ENCODE peak calls at places on chromosomes 6 and 20, in six cellular contexts. R is Peyer's patch, N is hepatocyte, U is psoas muscle, D is PC-3, S is GM23338. Z is an unnamed sample.
A peak's percentile ranks its signal among the peaks of the same experiment; 100 is the strongest.

GRCh38 chr20:47574616-47575401 is 73.1 kb downstream of the NCOA3 start:
- DNase-seq in R (no peak), N (no peak), U (no peak), D (peak; percentile 26), S (peak; percentile 13), Z (no peak)

GRCh38 chr6:162856885-162857284 is 129.1 kb downstream of the PACRG start:
- DNase-seq in R (no peak), N (peak; percentile 80), U (no peak), D (peak; percentile 66), S (peak; percentile 91), Z (no peak)

GRCh38 chr6:30154709-30155521 is 6.1 kb downstream of the TRIM10 start:
- DNase-seq in R (no peak), N (peak; percentile 81), U (no peak), D (peak; percentile 93), S (no peak), Z (no peak)

GRCh38 chr20:63533871-63534393 is 3.2 kb downstream of the PTK6 start:
- DNase-seq in R (no peak), N (no peak), U (peak; percentile 17), D (no peak), S (no peak), Z (no peak)

GRCh38 chr6:88220493-88220892 is 54.3 kb upstream of the CNR1 start:
- DNase-seq in R (no peak), N (peak; percentile 38), U (no peak), D (peak; percentile 14), S (peak; percentile 60), Z (no peak)

GRCh38 chr20:5222919-5223634 is 93.7 kb downstream of the PROKR2 start:
- DNase-seq in R (peak; percentile 26), N (peak; percentile 79), U (peak; percentile 49), D (peak; percentile 83), S (peak; percentile 88), Z (peak; percentile 55)

GRCh38 chr6:109793793-109794192 is 102.7 kb downstream of the FIG4 start:
- DNase-seq in R (no peak), N (peak; percentile 78), U (no peak), D (peak; percentile 89), S (no peak), Z (peak; percentile 29)

GRCh38 chr6:70998148-70998547 is 41.3 kb upstream of the B3GAT2 start:
- DNase-seq in R (no peak), N (no peak), U (no peak), D (no peak), S (peak; percentile 18), Z (no peak)

GRCh38 chr6:139654888-139655782 is 280.7 kb upstream of the CITED2 start:
- DNase-seq in R (no peak), N (peak; percentile 61), U (no peak), D (no peak), S (peak; percentile 39), Z (no peak)

GRCh38 chr20:32285082-32285620 is 7.7 kb downstream of the KIF3B start:
- DNase-seq in R (no peak), N (no peak), U (no peak), D (no peak), S (no peak), Z (no peak)

GRCh38 chr6:87391334-87391733 is 16.4 kb upstream of the CFAP206 start:
- DNase-seq in R (no peak), N (peak; percentile 56), U (no peak), D (peak; percentile 36), S (peak; percentile 81), Z (no peak)

GRCh38 chr6:127539292-127539691 is 20.2 kb upstream of the MTCL3 start:
- DNase-seq in R (no peak), N (peak; percentile 10), U (no peak), D (peak; percentile 34), S (no peak), Z (no peak)

GRCh38 chr20:21995461-21995860 is 290.0 kb downstream of the PAX1 start:
- DNase-seq in R (no peak), N (no peak), U (no peak), D (no peak), S (no peak), Z (no peak)
- H3K27ac ChIP-seq in R (no peak overlapping the region), N (no peak overlapping the region), U (no peak overlapping the region), D (no peak overlapping the region), S (no peak overlapping the region), Z (no peak overlapping the region)

GRCh38 chr6:15089569-15090144 is 156.2 kb upstream of the JARID2 start:
- DNase-seq in R (no peak), N (no peak), U (no peak), D (peak; percentile 46), S (no peak), Z (no peak)
- H3K4me3 ChIP-seq in R (no peak overlapping the region), N (no peak overlapping the region), U (no peak overlapping the region), D (no peak overlapping the region), S (no peak overlapping the region), Z (no peak overlapping the region)

GRCh38 chr6:11332463-11332862 is 100.0 kb upstream of the NEDD9 start:
- DNase-seq in R (no peak), N (no peak), U (no peak), D (no peak), S (no peak), Z (no peak)

GRCh38 chr6:11333292-11333849 is 100.9 kb upstream of the NEDD9 start:
- DNase-seq in R (no peak), N (no peak), U (no peak), D (no peak), S (peak; percentile 12), Z (no peak)

GRCh38 chr6:11328613-11329247 is 96.3 kb upstream of the NEDD9 start:
- DNase-seq in R (no peak), N (peak; percentile 52), U (no peak), D (no peak), S (no peak), Z (no peak)

GRCh38 chr6:11331136-11331535 is 98.7 kb upstream of the NEDD9 start:
- DNase-seq in R (no peak), N (no peak), U (no peak), D (no peak), S (no peak), Z (no peak)

GRCh38 chr6:11329841-11330765 is 97.6 kb upstream of the NEDD9 start:
- DNase-seq in R (no peak), N (peak; percentile 27), U (no peak), D (no peak), S (no peak), Z (no peak)
- TF ChIP-seq CTCF in R (no peak), N (no peak), U (no peak), D (no peak), S (no peak), Z (no peak)

GRCh38 chr6:150079604-150080003 is 10.7 kb upstream of the ULBP3 start:
- DNase-seq in R (no peak), N (no peak), U (no peak), D (peak; percentile 10), S (peak; percentile 70), Z (no peak)
- H3K27ac ChIP-seq in R (no peak overlapping the region), N (no peak overlapping the region), U (no peak overlapping the region), D (no peak overlapping the region), S (no peak overlapping the region), Z (no peak overlapping the region)

DNA sequence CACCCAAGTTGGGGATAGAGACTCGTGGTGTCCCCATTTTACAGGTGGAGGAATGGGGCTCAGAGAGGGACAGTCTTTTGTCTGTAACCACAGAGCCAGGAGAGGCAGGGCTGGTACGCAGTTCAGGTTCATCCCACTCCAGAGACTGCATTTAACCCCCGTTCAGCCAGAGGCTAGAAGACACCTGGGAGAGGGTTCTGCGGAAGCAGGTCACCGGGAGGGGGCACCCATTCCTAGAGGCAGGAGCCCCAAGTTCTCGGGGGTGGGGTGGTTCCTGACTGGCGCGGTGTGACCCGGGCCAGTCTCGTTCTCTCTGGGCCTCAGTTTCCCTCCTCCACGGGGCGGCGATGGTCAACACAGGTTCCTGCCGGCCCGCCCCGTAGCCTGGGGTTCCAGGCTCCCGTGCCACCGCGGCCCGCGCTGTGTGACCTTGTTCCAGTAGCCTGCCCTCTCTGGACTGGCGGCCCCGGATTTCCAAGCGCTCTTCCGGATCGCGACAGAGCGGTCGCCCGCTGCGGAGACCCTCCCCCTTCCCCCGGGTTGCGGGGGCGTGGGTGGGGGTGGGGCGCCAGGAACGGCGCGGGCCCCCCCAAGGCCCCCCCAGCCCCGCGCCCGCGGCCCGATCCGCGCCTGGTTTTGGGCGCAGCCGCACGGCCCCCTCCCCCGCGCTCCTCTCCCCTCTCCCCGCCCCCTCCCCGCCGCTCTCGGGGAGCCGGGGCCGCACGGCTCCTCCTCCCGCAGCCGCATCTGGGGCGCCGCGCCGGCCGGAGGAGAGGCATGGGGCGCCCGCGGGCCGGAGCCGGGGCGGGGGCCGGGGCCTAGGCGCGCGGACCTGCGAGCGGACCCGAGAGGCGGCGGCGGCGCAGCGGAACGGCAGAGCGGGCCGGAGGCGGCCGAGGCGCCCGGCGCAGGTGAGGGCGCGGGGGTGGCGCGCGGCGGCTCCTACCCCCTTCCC is at the start of gene DLGAP4:
- DNase-seq in R (no peak), N (no peak), U (no peak), D (no peak), S (peak; percentile 72), Z (no peak)
- H3K4me3 ChIP-seq in R (no peak within 1 kb of the TSS), N (no peak within 1 kb of the TSS), U (peak within 1 kb of the TSS; percentile 33), D (no peak within 1 kb of the TSS), S (peak within 1 kb of the TSS; percentile 89), Z (no peak within 1 kb of the TSS)

GRCh38 chr6:131787955-131788712 is 19.7 kb upstream of the ENPP1 start:
- DNase-seq in R (no peak), N (peak; percentile 37), U (peak; percentile 41), D (peak; percentile 13), S (peak; percentile 17), Z (no peak)
- TF ChIP-seq CTCF in R (no peak), N (peak; percentile 39), U (no peak), D (peak; percentile 33), S (peak; percentile 25), Z (no peak)

DNA sequence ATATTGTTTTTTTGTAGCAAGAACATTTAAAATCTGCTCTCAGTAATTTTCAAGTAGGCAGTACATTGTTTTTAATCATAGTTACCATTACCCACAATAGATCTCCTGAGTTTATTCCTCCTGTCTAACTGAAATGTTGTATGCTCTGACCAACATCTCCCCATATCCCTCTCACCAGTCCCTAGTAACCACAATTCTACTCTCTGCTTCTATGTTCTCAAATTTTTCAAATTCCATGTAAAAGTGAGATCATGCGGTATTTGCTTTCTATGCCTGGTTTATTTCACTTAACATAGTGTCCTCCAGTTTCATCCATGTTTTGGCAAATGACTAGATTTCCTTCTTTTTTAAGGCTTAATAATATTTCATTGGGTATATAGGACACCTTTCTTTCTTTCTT is 300.5 kb downstream of the KCNQ5 start:
- DNase-seq in R (no peak), N (no peak), U (no peak), D (no peak), S (no peak), Z (no peak)
- H3K27ac ChIP-seq in R (no peak overlapping the region), N (no peak overlapping the region), U (no peak overlapping the region), D (no peak overlapping the region), S (no peak overlapping the region), Z (no peak overlapping the region)

GRCh38 chr6:136593748-136594490 is 43.7 kb upstream of the MAP7 start:
- DNase-seq in R (no peak), N (peak; percentile 39), U (no peak), D (peak; percentile 85), S (peak; percentile 60), Z (peak; percentile 49)
- H3K4me3 ChIP-seq in R (no peak overlapping the region), N (no peak overlapping the region), U (no peak overlapping the region), D (peak overlapping the region; percentile 13), S (no peak overlapping the region), Z (no peak overlapping the region)